ENCODE peak calls at places on chromosomes 6 and 20, in five cellular contexts. C is H1, B is GM12878, D is HepG2, H is K562. R is an unnamed sample.

GRCh38 chr6:109053285-109053684 is 41.4 kb downstream of the SESN1 start:
- DNase-seq in C (no peak), B (no peak), D (no peak), H (no peak), R (no peak)

GRCh38 chr6:20965915-20966314 is 431.7 kb downstream of the CDKAL1 start:
- DNase-seq in C (no peak), B (no peak), D (peak), H (no peak), R (no peak)

GRCh38 chr6:82067021-82067420 is 180.5 kb downstream of the IBTK start:
- DNase-seq in C (no peak), B (peak), D (no peak), H (no peak), R (no peak)

GRCh38 chr20:48676795-48677447 is 150.9 kb downstream of the PREX1 start:
- DNase-seq in C (no peak), B (no peak), D (no peak), H (no peak), R (no peak)

GRCh38 chr6:157518399-157519250 is 137.6 kb downstream of the ZDHHC14 start:
- DNase-seq in C (no peak), B (no peak), D (no peak), H (peak), R (no peak)

GRCh38 chr20:44279228-44279627 is 31.8 kb downstream of the FITM2 start:
- DNase-seq in C (no peak), B (no peak), D (no peak), H (no peak), R (no peak)

GRCh38 chr6:88855521-88856152 is 107.8 kb downstream of the RNGTT start:
- DNase-seq in C (no peak), B (no peak), D (no peak), H (no peak), R (no peak)

GRCh38 chr6:15247750-15248450 is 2.0 kb downstream of the JARID2 start:
- DNase-seq in C (no peak), B (no peak), D (peak), H (peak), R (peak)

GRCh38 chr6:113825776-113826175 is 31.4 kb upstream of the MARCKS start:
- DNase-seq in C (no peak), B (no peak), D (no peak), H (no peak), R (peak)

GRCh38 chr6:149961728-149962425 is 1.9 kb upstream of the ULBP1 start:
- DNase-seq in C (no peak), B (no peak), D (no peak), H (no peak), R (peak)

GRCh38 chr6:157763894-157764345 is 59.1 kb upstream of the SNX9 start:
- DNase-seq in C (no peak), B (peak), D (no peak), H (no peak), R (no peak)

GRCh38 chr6:7974932-7975763 is 64.6 kb upstream of the TXNDC5 start:
- DNase-seq in C (no peak), B (no peak), D (peak), H (peak), R (peak)

GRCh38 chr20:36969050-36969449 is 17.5 kb upstream of the SAMHD1 start:
- DNase-seq in C (no peak), B (no peak), D (no peak), H (peak), R (no peak)

GRCh38 chr20:59819496-59820203 is 113.8 kb downstream of the SYCP2 start:
- DNase-seq in C (no peak), B (no peak), D (no peak), H (no peak), R (peak)

GRCh38 chr6:128754658-128755256 is 128.2 kb upstream of the LAMA2 start:
- DNase-seq in C (no peak), B (peak), D (no peak), H (no peak), R (no peak)

GRCh38 chr6:134238960-134239795 is 78.7 kb downstream of the SGK1 start:
- DNase-seq in C (no peak), B (no peak), D (no peak), H (no peak), R (peak)

GRCh38 chr6:4401408-4402367 is 266.3 kb upstream of the ECI2 start:
- DNase-seq in C (no peak), B (no peak), D (no peak), H (no peak), R (no peak)

GRCh38 chr6:1170793-1171192 is 141.1 kb upstream of the FOXQ1 start:
- DNase-seq in C (no peak), B (no peak), D (no peak), H (peak), R (no peak)

GRCh38 chr20:50744143-50744792 is 12.9 kb downstream of the PARD6B start:
- DNase-seq in C (no peak), B (no peak), D (peak), H (peak), R (peak)

GRCh38 chr6:53813096-53813495 is 18.3 kb downstream of the LRRC1 start:
- DNase-seq in C (no peak), B (no peak), D (no peak), H (no peak), R (no peak)

GRCh38 chr20:1619861-1620444 is at the start of gene SIRPB1:
- DNase-seq in C (no peak), B (no peak), D (peak), H (no peak), R (no peak)

GRCh38 chr6:170152111-170152926 is 138.6 kb downstream of the DLL1 start:
- DNase-seq in C (no peak), B (no peak), D (no peak), H (no peak), R (no peak)

GRCh38 chr20:50844430-50845100 is 49.7 kb downstream of the BCAS4 start:
- DNase-seq in C (no peak), B (peak), D (peak), H (peak), R (no peak)

GRCh38 chr6:142803027-142803426 is 141.9 kb downstream of the HIVEP2 start:
- DNase-seq in C (no peak), B (no peak), D (no peak), H (no peak), R (no peak)

GRCh38 chr6:136344420-136344819 is 54.8 kb upstream of the BCLAF1 start:
- DNase-seq in C (no peak), B (no peak), D (no peak), H (no peak), R (no peak)

GRCh38 chr6:157756708-157757429 is 66.2 kb upstream of the SNX9 start:
- DNase-seq in C (peak), B (no peak), D (peak), H (peak), R (peak)

GRCh38 chr20:46984391-46984790 is 89.7 kb downstream of the EYA2 start:
- DNase-seq in C (no peak), B (no peak), D (no peak), H (no peak), R (no peak)

GRCh38 chr6:35491558-35492541 is 5.0 kb downstream of the TEAD3 start:
- DNase-seq in C (no peak), B (no peak), D (no peak), H (no peak), R (peak)

GRCh38 chr6:158793432-158793831 is 25.7 kb downstream of the EZR start:
- DNase-seq in C (no peak), B (no peak), D (peak), H (peak), R (peak)

GRCh38 chr6:129929433-129929832 is 68.3 kb upstream of the TMEM244 start:
- DNase-seq in C (no peak), B (no peak), D (no peak), H (no peak), R (no peak)

GRCh38 chr6:164693934-164694333 is 615.5 kb downstream of the C6orf118 start:
- DNase-seq in C (peak), B (no peak), D (no peak), H (no peak), R (no peak)

GRCh38 chr20:17281478-17281877 is 54.6 kb downstream of the PCSK2 start:
- DNase-seq in C (no peak), B (no peak), D (peak), H (peak), R (peak)

GRCh38 chr6:161903584-161904232 is 629.8 kb upstream of the AGPAT4 start:
- DNase-seq in C (no peak), B (no peak), D (no peak), H (no peak), R (no peak)

GRCh38 chr6:149433405-149433804 is 33.3 kb downstream of the SUMO4 start:
- DNase-seq in C (no peak), B (no peak), D (no peak), H (no peak), R (no peak)

GRCh38 chr6:143569035-143569434 is 57.5 kb upstream of the FUCA2 start:
- DNase-seq in C (no peak), B (no peak), D (no peak), H (no peak), R (no peak)

GRCh38 chr20:63032026-63032800 is 25.4 kb upstream of the BHLHE23 start:
- DNase-seq in C (no peak), B (no peak), D (no peak), H (no peak), R (no peak)

GRCh38 chr20:63035284-63036185 is 28.8 kb upstream of the BHLHE23 start:
- DNase-seq in C (no peak), B (no peak), D (no peak), H (no peak), R (no peak)

GRCh38 chr20:63033635-63034510 is 27.1 kb upstream of the BHLHE23 start:
- DNase-seq in C (no peak), B (no peak), D (no peak), H (no peak), R (no peak)

GRCh38 chr20:63031251-63032014 is 24.7 kb upstream of the BHLHE23 start:
- DNase-seq in C (no peak), B (no peak), D (no peak), H (no peak), R (no peak)

GRCh38 chr20:63032861-63033634 is 26.3 kb upstream of the BHLHE23 start:
- DNase-seq in C (no peak), B (peak), D (no peak), H (no peak), R (no peak)
- TF ChIP-seq YY1 in C (peak), B (no peak), D (no peak), H (no peak), R (no peak)

DNA sequence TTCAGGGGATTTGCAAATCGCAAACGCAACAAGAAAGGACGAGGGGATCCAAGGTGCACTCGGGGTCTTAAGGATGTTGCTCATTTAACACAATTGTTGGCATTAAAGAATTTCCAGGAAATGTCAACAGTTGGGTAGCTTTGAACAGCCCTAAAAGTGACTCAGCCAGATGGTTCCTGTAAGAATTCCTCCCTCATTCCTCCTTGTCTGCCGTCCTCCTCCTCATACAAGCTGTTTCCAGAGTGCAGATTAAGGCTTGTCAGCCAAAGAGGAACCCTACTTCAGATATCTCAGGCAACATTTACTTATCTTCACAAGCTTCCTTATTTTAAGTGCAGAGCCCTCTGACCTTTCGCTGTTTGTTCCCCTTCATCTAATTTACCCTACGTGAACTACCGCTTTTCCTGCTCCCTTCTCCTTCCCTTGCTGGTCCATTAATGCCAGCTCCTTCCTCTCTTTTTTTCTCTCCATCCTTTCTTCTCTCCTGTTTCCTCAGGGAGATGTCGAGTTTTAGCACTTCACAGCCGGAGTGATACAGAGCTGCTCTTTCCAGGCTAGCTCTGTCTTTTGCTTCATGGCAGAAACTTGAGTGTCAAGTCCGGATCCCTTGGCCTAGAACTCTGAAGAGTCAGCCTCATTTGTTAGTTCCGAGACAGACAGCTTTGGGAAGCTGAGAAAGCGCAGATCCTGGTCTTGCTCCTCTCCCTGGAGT is 26.1 kb upstream of the TBC1D7 start:
- DNase-seq in C (no peak), B (no peak), D (no peak), H (peak), R (no peak)
- TF ChIP-seq CHD2 in C (no peak), B (no peak), D (no peak), H (no peak), R (no peak)

DNA sequence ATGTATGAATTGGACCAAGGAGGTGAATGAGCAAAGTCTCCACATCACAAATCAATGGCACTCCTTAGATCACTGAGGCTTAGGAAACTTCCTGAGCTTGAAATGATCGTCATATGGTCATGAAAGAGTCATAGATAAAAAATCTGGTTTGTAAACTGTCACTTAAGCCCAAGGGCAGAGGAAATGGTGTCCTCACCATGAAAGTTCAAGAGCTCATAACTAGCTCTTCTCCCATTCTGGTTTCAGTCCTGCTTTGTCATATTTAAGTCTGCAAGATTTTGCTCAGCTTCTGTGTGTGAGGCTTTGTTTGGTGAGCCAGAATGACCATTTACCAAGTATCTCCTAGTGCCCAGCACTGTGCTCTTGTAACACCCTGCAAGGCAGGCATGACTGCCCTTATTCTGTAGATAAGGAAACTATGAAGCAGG is 60.5 kb downstream of the GJA10 start:
- DNase-seq in C (no peak), B (no peak), D (no peak), H (no peak), R (no peak)
- TF ChIP-seq YY1 in C (no peak), B (no peak), D (no peak), H (no peak), R (no peak)

GRCh38 chr20:32088759-32089158 is 20.8 kb upstream of the TM9SF4 start:
- DNase-seq in C (no peak), B (no peak), D (no peak), H (no peak), R (no peak)
- TF ChIP-seq CHD2 in C (no peak), B (no peak), D (no peak), H (no peak), R (no peak)